ENCODE peak calls at places on chromosomes 6 and 20, in nine cellular contexts. C is AG04450; D is nephron progenitor cell; P is CD8-positive, alpha-beta T cell; Q is kidney; U is fibroblast of the aortic adventitia; R is stomach; T is ovary; S is cardiac muscle cell. F is an unnamed sample.

GRCh38 chr20:4190792-4191519 is 175.6 kb upstream of the RNF24 start:
- DNase-seq in C (no peak), D (no peak), P (no peak), Q (no peak), U (no peak), R (no peak), T (no peak), S (no peak), F (no peak)

GRCh38 chr20:37323985-37324384 is 22.0 kb upstream of the SRC start:
- DNase-seq in C (peak), D (no peak), P (no peak), Q (no peak), U (peak), R (no peak), T (no peak), S (no peak), F (peak)

GRCh38 chr6:164693934-164694333 is 615.5 kb downstream of the C6orf118 start:
- DNase-seq in C (no peak), D (no peak), P (no peak), Q (no peak), U (peak), R (no peak), T (no peak), S (no peak), F (no peak)

GRCh38 chr6:118551673-118552063 is 3.6 kb downstream of the PLN start:
- DNase-seq in C (no peak), D (no peak), P (no peak), Q (no peak), U (peak), R (no peak), T (no peak), S (no peak), F (no peak)

GRCh38 chr6:82397962-82398692 is 34.5 kb downstream of the TPBG start:
- DNase-seq in C (no peak), D (no peak), P (no peak), Q (no peak), U (peak), R (no peak), T (no peak), S (no peak), F (no peak)

GRCh38 chr6:7615611-7616383 is 25.8 kb downstream of the SNRNP48 start:
- DNase-seq in C (no peak), D (peak), P (no peak), Q (no peak), U (peak), R (peak), T (no peak), S (peak), F (no peak)

GRCh38 chr6:11212625-11213024 is 19.8 kb downstream of the NEDD9 start:
- DNase-seq in C (no peak), D (no peak), P (no peak), Q (no peak), U (peak), R (no peak), T (no peak), S (no peak), F (no peak)

GRCh38 chr6:39211183-39211582 is 18.1 kb downstream of the KCNK5 start:
- DNase-seq in C (no peak), D (no peak), P (no peak), Q (no peak), U (no peak), R (no peak), T (no peak), S (no peak), F (no peak)

GRCh38 chr20:31908016-31908415 is 37.6 kb downstream of the TTLL9 start:
- DNase-seq in C (no peak), D (no peak), P (no peak), Q (no peak), U (no peak), R (no peak), T (no peak), S (no peak), F (peak)

GRCh38 chr6:54719633-54720032 is 126.9 kb upstream of the FAM83B start:
- DNase-seq in C (no peak), D (no peak), P (no peak), Q (no peak), U (no peak), R (no peak), T (no peak), S (no peak), F (no peak)

GRCh38 chr6:115865914-115866313 is 194.8 kb downstream of the FRK start:
- DNase-seq in C (no peak), D (no peak), P (no peak), Q (no peak), U (no peak), R (no peak), T (no peak), S (peak), F (no peak)

GRCh38 chr20:4820833-4821518 is 99.3 kb downstream of the PRND start:
- DNase-seq in C (peak), D (no peak), P (no peak), Q (peak), U (peak), R (no peak), T (peak), S (no peak), F (no peak)

GRCh38 chr6:108874470-108875160 is 26.4 kb downstream of the ARMC2 start:
- DNase-seq in C (no peak), D (no peak), P (peak), Q (no peak), U (peak), R (no peak), T (no peak), S (no peak), F (no peak)

GRCh38 chr20:49508435-49509199 is 26.1 kb upstream of the KCNB1 start:
- DNase-seq in C (no peak), D (peak), P (no peak), Q (no peak), U (peak), R (no peak), T (no peak), S (peak), F (peak)

GRCh38 chr6:1837868-1838267 is 228.2 kb downstream of the FOXC1 start:
- DNase-seq in C (no peak), D (peak), P (no peak), Q (no peak), U (no peak), R (no peak), T (no peak), S (no peak), F (no peak)

GRCh38 chr6:38153511-38153910 is 334.0 kb downstream of the ZFAND3 start:
- DNase-seq in C (no peak), D (no peak), P (no peak), Q (no peak), U (no peak), R (no peak), T (no peak), S (no peak), F (no peak)

GRCh38 chr20:43238833-43239232 is 49.1 kb upstream of the PTPRT start:
- DNase-seq in C (no peak), D (no peak), P (no peak), Q (no peak), U (no peak), R (no peak), T (no peak), S (peak), F (no peak)

GRCh38 chr6:31729979-31730630 is 1.0 kb upstream of the DDAH2 start:
- DNase-seq in C (peak), D (peak), P (peak), Q (peak), U (peak), R (peak), T (peak), S (peak), F (no peak)

GRCh38 chr20:48921883-48922867 is 664 bp downstream of the ARFGEF2 start:
- DNase-seq in C (no peak), D (no peak), P (no peak), Q (peak), U (no peak), R (peak), T (no peak), S (peak), F (peak)

GRCh38 chr20:40279390-40279789 is 409.6 kb downstream of the MAFB start:
- DNase-seq in C (peak), D (no peak), P (no peak), Q (no peak), U (peak), R (no peak), T (no peak), S (no peak), F (no peak)

GRCh38 chr6:43395822-43396221 is 26.4 kb upstream of the ZNF318 start:
- DNase-seq in C (no peak), D (no peak), P (no peak), Q (no peak), U (no peak), R (no peak), T (no peak), S (no peak), F (no peak)

GRCh38 chr6:168381726-168382458 is 59.1 kb upstream of the SMOC2 start:
- DNase-seq in C (no peak), D (no peak), P (no peak), Q (peak), U (no peak), R (no peak), T (peak), S (no peak), F (no peak)

GRCh38 chr6:32406857-32407256 is at the start of gene BTNL2:
- DNase-seq in C (no peak), D (no peak), P (no peak), Q (no peak), U (no peak), R (no peak), T (no peak), S (no peak), F (no peak)

GRCh38 chr6:26105842-26106241 is 18.6 kb downstream of the HFE start:
- DNase-seq in C (no peak), D (no peak), P (no peak), Q (no peak), U (peak), R (no peak), T (no peak), S (no peak), F (no peak)

GRCh38 chr20:3209946-3210317 is 634 bp downstream of the ITPA start:
- DNase-seq in C (no peak), D (no peak), P (no peak), Q (no peak), U (peak), R (no peak), T (no peak), S (no peak), F (no peak)

GRCh38 chr6:24689964-24690363 is 23.1 kb downstream of the ACOT13 start:
- DNase-seq in C (no peak), D (no peak), P (no peak), Q (no peak), U (peak), R (no peak), T (no peak), S (no peak), F (no peak)

GRCh38 chr6:624979-625378 is 31.9 kb downstream of the HUS1B start:
- DNase-seq in C (peak), D (peak), P (no peak), Q (no peak), U (peak), R (no peak), T (no peak), S (peak), F (no peak)

DNA sequence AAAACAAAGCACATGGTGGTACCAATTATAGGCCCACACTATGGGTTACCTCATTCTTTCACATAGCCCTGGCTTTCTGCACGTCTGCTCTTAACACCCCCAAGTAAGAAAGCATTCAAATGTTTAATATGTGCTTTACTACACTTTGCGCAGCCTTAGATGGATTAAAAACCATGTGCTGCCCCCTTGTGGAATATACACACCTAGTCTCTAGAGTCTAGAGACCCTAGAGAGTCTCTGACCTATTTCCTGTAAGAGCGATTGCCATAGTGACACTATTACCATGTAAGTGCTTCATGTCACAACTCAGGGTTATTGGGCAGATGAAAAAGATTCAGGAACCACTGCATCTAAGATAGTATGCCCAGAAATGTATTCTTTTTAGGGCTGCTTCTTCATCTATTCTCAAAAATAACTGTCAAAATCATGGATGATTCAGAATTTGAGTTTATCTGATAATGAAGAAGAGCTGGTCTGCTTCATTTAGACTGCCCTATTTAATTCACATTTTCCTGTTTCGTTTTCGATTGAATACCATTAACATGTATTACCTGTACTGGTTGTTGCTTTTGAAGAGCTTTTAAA is 186.3 kb downstream of the ADGB start:
- DNase-seq in C (peak), D (peak), P (no peak), Q (no peak), U (peak), R (no peak), T (no peak), S (peak), F (no peak)
- TF ChIP-seq CTCF in C (peak), D (peak), P (peak), Q (peak), U (peak), R (no peak), T (no peak), S (peak), F (peak)

GRCh38 chr6:130288065-130288464 is 65.3 kb upstream of the SAMD3 start:
- DNase-seq in C (no peak), D (no peak), P (no peak), Q (no peak), U (peak), R (no peak), T (no peak), S (no peak), F (no peak)

GRCh38 chr6:130276507-130276906 is 53.8 kb upstream of the SAMD3 start:
- DNase-seq in C (no peak), D (no peak), P (no peak), Q (no peak), U (no peak), R (no peak), T (no peak), S (no peak), F (no peak)

DNA sequence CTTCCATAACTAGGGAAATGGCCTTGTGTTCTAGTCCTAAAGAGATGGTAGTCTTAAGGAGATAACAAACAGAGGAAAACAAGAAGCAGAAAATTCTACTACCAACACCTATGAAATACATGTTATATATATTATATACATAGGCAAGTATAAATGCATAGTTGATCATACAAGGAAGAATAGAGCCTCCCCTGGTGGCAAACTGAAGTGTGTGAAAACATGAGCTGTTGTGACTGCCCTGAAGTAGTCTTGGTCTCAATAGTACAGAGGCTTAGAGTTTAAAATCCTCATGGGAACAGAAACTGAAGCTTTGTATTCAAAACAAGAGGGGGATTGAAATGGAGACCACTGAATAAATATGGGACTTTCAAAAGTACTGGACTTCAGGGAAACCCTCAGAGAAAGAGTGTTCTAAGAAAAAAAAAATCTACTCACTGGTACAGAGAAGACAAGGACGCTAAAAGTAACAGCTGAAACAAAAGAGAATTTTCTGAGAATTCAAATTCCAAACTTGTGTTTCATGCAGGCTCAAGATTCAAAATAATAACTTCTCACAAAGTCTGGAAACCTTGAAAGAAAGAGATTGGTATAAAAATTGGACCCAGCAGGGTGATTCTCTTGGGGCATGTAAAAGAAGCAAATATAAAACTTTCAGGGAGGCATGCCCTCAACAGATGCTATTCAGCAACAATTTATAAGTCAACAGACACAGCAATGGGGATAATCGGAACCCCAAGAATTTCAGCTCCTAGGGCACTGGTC is 59.7 kb upstream of the SAMD3 start:
- DNase-seq in C (peak), D (no peak), P (no peak), Q (no peak), U (peak), R (no peak), T (no peak), S (peak), F (no peak)
- TF ChIP-seq CTCF in C (peak), D (peak), P (peak), Q (no peak), U (peak), R (no peak), T (no peak), S (peak), F (peak)

GRCh38 chr6:57262491-57262890 is 40.4 kb upstream of the RAB23 start:
- DNase-seq in C (no peak), D (no peak), P (no peak), Q (peak), U (peak), R (peak), T (peak), S (no peak), F (no peak)

GRCh38 chr6:57268294-57268640 is 46.2 kb upstream of the RAB23 start:
- DNase-seq in C (no peak), D (no peak), P (no peak), Q (no peak), U (no peak), R (no peak), T (no peak), S (no peak), F (no peak)

GRCh38 chr6:57262901-57263694 is 41.0 kb upstream of the RAB23 start:
- DNase-seq in C (peak), D (no peak), P (no peak), Q (no peak), U (peak), R (no peak), T (no peak), S (no peak), F (no peak)

GRCh38 chr6:57265755-57266221 is 43.7 kb upstream of the RAB23 start:
- DNase-seq in C (peak), D (no peak), P (no peak), Q (no peak), U (peak), R (no peak), T (no peak), S (no peak), F (no peak)

GRCh38 chr6:57267586-57268293 is 45.6 kb upstream of the RAB23 start:
- DNase-seq in C (peak), D (peak), P (no peak), Q (no peak), U (peak), R (peak), T (no peak), S (peak), F (no peak)
- TF ChIP-seq CTCF in C (peak), D (peak), P (peak), Q (peak), U (peak), R (peak), T (no peak), S (peak), F (peak)

GRCh38 chr6:125784365-125784764 is 6.4 kb upstream of the NCOA7 start:
- DNase-seq in C (no peak), D (no peak), P (no peak), Q (no peak), U (peak), R (no peak), T (no peak), S (no peak), F (no peak)

GRCh38 chr6:125780540-125781306 is 10.0 kb upstream of the NCOA7 start:
- DNase-seq in C (no peak), D (peak), P (peak), Q (peak), U (peak), R (peak), T (peak), S (peak), F (no peak)

GRCh38 chr6:125779924-125780539 is 10.7 kb upstream of the NCOA7 start:
- DNase-seq in C (peak), D (peak), P (peak), Q (peak), U (peak), R (peak), T (peak), S (peak), F (no peak)

DNA sequence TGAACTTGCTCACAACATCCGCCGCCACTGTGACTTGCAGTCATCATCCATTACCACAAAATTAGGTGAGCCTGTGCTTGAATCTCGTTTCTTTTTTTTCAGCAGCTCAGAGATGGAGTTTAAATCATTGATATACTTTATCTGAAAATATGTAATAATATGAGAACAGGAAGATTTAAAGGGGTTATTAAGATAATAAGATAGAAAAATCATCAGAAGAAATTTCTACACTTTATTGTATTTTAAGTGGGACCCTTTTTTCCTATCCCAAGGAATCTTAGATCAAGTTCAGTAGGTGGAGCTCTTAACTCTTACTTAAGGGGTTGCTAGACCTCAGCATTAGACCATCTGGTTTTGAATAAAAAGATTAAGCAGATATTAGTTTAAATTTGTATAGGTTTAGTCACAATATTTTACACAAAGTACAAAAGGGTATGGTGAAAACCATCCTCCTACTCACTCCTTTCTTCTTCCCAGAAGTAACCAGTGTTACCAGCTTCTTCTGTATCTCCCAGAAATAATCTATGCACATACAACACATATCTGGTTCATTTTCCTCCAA is 9.4 kb upstream of the NCOA7 start:
- DNase-seq in C (no peak), D (no peak), P (peak), Q (no peak), U (peak), R (peak), T (no peak), S (no peak), F (no peak)
- TF ChIP-seq CTCF in C (peak), D (no peak), P (no peak), Q (no peak), U (peak), R (no peak), T (no peak), S (no peak), F (peak)

DNA sequence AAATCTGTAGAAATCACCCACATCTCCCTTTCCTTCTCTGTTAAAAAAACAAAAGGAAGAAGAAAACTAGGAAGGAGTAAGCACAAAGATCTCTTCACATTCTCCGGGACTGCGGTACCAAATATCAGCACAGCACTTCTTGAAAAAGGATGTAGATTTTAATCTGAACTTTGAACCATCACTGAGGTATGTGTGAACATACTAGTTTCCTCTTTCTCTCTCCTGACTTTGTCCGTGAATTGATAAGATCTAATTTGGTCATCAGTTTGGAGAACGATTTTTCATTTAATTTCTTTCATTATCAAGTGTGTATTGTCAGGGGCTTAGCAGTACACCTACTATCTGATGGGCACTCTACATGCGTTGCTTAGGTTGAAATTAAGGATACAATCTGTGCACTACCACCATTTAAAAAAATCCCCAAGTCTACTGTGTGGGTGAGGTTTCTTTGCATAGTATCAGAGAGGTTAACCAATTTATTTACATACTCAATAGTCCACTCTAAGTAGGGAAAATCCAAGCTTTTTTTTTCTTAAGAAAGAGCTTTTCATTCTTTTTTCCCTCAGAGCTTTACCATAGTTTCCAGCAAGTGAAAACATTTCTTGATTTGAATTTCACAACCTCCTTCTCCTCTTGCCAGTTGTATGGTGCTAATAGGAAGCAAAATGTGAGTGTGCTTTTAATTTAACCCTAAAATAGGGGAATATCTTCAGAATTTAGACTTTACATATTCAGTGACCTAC is 105.5 kb upstream of the ESR1 start:
- DNase-seq in C (no peak), D (no peak), P (no peak), Q (no peak), U (peak), R (no peak), T (no peak), S (no peak), F (no peak)
- TF ChIP-seq CTCF in C (no peak), D (no peak), P (no peak), Q (no peak), U (no peak), R (no peak), T (no peak), S (no peak), F (no peak)